ENCODE peak calls at places on chromosomes 5 and 9, in four cellular contexts. Y is retinal pigment epithelial cell, S is neural crest cell, R is GM12878. O is an unnamed sample.

GRCh38 chr5:115480245-115480644 is 64.3 kb downstream of the FEM1C start:
- DNase-seq in Y (no peak), S (no peak), R (no peak), O (no peak)

GRCh38 chr5:146656638-146657037 is 140.6 kb upstream of the GPR151 start:
- DNase-seq in Y (no peak), S (no peak), R (no peak), O (no peak)

GRCh38 chr5:158720316-158720715 is 379.4 kb downstream of the EBF1 start:
- DNase-seq in Y (no peak), S (no peak), R (no peak), O (no peak)

GRCh38 chr9:115172105-115172504 is 54.1 kb upstream of the TNC start:
- DNase-seq in Y (no peak), S (no peak), R (no peak), O (no peak)

GRCh38 chr5:76782444-76782843 is 36.4 kb upstream of the F2RL1 start:
- DNase-seq in Y (no peak), S (no peak), R (no peak), O (no peak)

GRCh38 chr5:75016896-75017295 is 35.5 kb downstream of the GCNT4 start:
- DNase-seq in Y (no peak), S (no peak), R (no peak), O (peak; percentile 14)

GRCh38 chr9:2493106-2493505 is 128.5 kb upstream of the VLDLR start:
- DNase-seq in Y (no peak), S (no peak), R (no peak), O (no peak)

GRCh38 chr5:81161012-81161601 is 72.0 kb upstream of the CKMT2 start:
- DNase-seq in Y (no peak), S (no peak), R (peak; percentile 31), O (no peak)

GRCh38 chr5:38734353-38734752 is 111.5 kb upstream of the OSMR start:
- DNase-seq in Y (no peak), S (no peak), R (no peak), O (no peak)

GRCh38 chr9:90523953-90524352 is 118.7 kb downstream of the DIRAS2 start:
- DNase-seq in Y (no peak), S (no peak), R (no peak), O (no peak)

GRCh38 chr9:95880011-95880690 is 4.7 kb downstream of the ERCC6L2 start:
- DNase-seq in Y (no peak), S (no peak), R (no peak), O (no peak)

GRCh38 chr9:122203995-122204394 is 24.8 kb downstream of the LHX6 start:
- DNase-seq in Y (no peak), S (no peak), R (no peak), O (no peak)

GRCh38 chr9:119556129-119556875 is 187.1 kb upstream of the BRINP1 start:
- DNase-seq in Y (peak; percentile 17), S (peak; percentile 83), R (no peak), O (peak; percentile 10)

GRCh38 chr5:67240846-67241245 is 44.2 kb upstream of the CD180 start:
- DNase-seq in Y (no peak), S (no peak), R (no peak), O (no peak)

GRCh38 chr5:55897905-55898304 is 46.7 kb downstream of the IL31RA start:
- DNase-seq in Y (no peak), S (no peak), R (no peak), O (peak; percentile 94)

GRCh38 chr5:140113180-140113698 is 670 bp upstream of the PURA start:
- DNase-seq in Y (no peak), S (peak; percentile 16), R (no peak), O (no peak)

GRCh38 chr5:62315376-62316049 is 9.5 kb downstream of the KIF2A start:
- DNase-seq in Y (no peak), S (no peak), R (no peak), O (no peak)

GRCh38 chr5:141692919-141693848 is 11.2 kb upstream of the ARAP3 start:
- DNase-seq in Y (no peak), S (no peak), R (no peak), O (no peak)

GRCh38 chr5:181241393-181241975 is 2.2 kb downstream of the RACK1 start:
- DNase-seq in Y (no peak), S (no peak), R (no peak), O (peak; percentile 58)

GRCh38 chr9:121201045-121201737 is 478 bp downstream of the RAB14 start:
- DNase-seq in Y (no peak), S (peak; percentile 19), R (no peak), O (no peak)

GRCh38 chr9:136925414-136926153 is 19.0 kb downstream of the FBXW5 start:
- DNase-seq in Y (no peak), S (no peak), R (no peak), O (no peak)

GRCh38 chr9:129402931-129403742 is 217.8 kb downstream of the C9orf50 start:
- DNase-seq in Y (no peak), S (no peak), R (no peak), O (no peak)

GRCh38 chr5:104904561-104904960 is 1342.0 kb upstream of the NUDT12 start:
- DNase-seq in Y (no peak), S (no peak), R (no peak), O (no peak)

GRCh38 chr9:101486693-101487442 is 46.8 kb upstream of the RNF20 start:
- DNase-seq in Y (no peak), S (peak; percentile 54), R (no peak), O (no peak)

GRCh38 chr5:35884125-35884788 is 27.6 kb downstream of the IL7R start:
- DNase-seq in Y (no peak), S (no peak), R (no peak), O (peak; percentile 87)

GRCh38 chr5:139746691-139747582 is 48.7 kb upstream of the PSD2 start:
- DNase-seq in Y (no peak), S (no peak), R (peak; percentile 66), O (no peak)

GRCh38 chr9:136373300-136374182 is at the start of gene CARD9:
- DNase-seq in Y (no peak), S (no peak), R (no peak), O (no peak)

GRCh38 chr5:39138892-39139291 is 64.7 kb upstream of the RICTOR start:
- DNase-seq in Y (peak; percentile 59), S (no peak), R (no peak), O (peak; percentile 59)

GRCh38 chr5:39578887-39579497 is 154.2 kb upstream of the DAB2 start:
- DNase-seq in Y (no peak), S (no peak), R (no peak), O (no peak)

GRCh38 chr9:98880311-98881015 is 63.2 kb upstream of the COL15A1 start:
- DNase-seq in Y (no peak), S (no peak), R (no peak), O (no peak)

GRCh38 chr5:32690153-32690552 is 21.0 kb upstream of the NPR3 start:
- DNase-seq in Y (no peak), S (no peak), R (no peak), O (no peak)

GRCh38 chr5:55320571-55320970 is 12.8 kb downstream of the MTREX start:
- DNase-seq in Y (no peak), S (no peak), R (no peak), O (no peak)

GRCh38 chr9:124450241-124450924 is at the start of gene ADGRD2:
- DNase-seq in Y (no peak), S (peak; percentile 47), R (no peak), O (no peak)

GRCh38 chr5:72325566-72326297 is 5.6 kb downstream of the PTCD2 start:
- DNase-seq in Y (no peak), S (no peak), R (no peak), O (peak; percentile 11)

GRCh38 chr9:90795879-90796317 is 5.7 kb upstream of the SYK start:
- DNase-seq in Y (no peak), S (no peak), R (no peak), O (no peak)

GRCh38 chr5:72160959-72161358 is 53.7 kb downstream of the MAP1B start:
- DNase-seq in Y (no peak), S (no peak), R (no peak), O (no peak)

GRCh38 chr9:15942806-15943424 is 390.1 kb downstream of the CCDC171 start:
- DNase-seq in Y (no peak), S (no peak), R (no peak), O (no peak)
- TF ChIP-seq CTCF in Y (no peak), S (no peak), R (no peak), O (no peak)

DNA sequence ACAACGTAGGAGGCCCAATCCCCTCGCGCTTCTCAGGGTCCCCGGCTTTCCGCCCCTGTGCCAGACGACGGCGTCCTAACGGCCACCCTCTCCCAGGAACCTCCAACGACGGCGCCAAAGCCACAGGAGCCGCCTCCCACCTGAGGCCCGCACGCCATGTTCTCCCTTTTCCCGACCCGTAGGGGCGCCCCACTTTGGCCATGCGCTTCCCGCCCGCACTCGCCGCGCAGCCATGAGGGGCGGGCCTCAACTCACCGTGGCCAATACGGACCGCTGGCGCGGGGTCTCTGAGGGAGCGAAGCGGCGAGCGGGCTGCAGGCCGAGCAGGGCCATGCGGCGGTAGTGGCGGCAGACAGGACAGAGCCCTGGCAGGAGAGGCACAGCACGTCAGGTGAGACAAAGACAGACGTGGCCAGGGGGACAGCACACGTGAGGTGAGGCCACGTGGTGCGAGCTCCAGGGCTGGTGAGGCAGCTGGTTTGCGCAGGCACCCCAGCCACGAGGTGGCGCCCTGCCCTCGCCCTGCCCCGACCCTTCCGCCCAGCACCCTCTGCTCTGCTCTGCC is 1005.5 kb upstream of the PTPRD start:
- DNase-seq in Y (no peak), S (no peak), R (no peak), O (no peak)
- TF ChIP-seq CTCF in Y (no peak), S (no peak), R (no peak), O (no peak)

GRCh38 chr5:151095341-151096000 is 14.6 kb upstream of the TNIP1 start:
- DNase-seq in Y (no peak), S (no peak), R (no peak), O (no peak)

GRCh38 chr5:151094861-151095260 is 14.0 kb upstream of the TNIP1 start:
- DNase-seq in Y (no peak), S (no peak), R (no peak), O (no peak)

GRCh38 chr5:151094054-151094858 is 13.4 kb upstream of the TNIP1 start:
- DNase-seq in Y (no peak), S (no peak), R (no peak), O (no peak)

GRCh38 chr5:151092750-151093149 is 11.9 kb upstream of the TNIP1 start:
- DNase-seq in Y (no peak), S (no peak), R (no peak), O (peak; percentile 62)

DNA sequence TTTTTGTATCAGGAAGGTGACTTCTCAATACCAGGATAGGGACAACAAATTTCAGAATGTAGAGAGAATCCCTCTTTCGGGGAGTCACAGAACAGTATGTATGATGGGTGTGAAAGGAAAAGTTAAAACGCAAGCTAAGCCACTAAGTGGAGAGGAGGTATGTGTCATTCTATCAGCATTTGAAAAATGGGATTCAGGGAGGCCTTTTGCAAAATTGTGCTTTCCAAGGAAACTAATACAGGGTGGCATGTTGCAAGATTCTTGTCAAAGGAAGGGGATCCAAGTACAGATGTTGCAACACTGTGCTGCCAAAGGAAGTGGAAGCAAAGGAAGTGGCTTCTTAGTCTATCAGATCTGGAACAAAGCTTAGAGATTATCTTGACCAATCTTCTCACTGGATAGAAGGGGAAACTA is 12.6 kb upstream of the TNIP1 start:
- DNase-seq in Y (peak; percentile 57), S (no peak), R (no peak), O (peak; percentile 92)
- TF ChIP-seq CTCF in Y (no peak), S (no peak), R (no peak), O (peak; percentile 36)

DNA sequence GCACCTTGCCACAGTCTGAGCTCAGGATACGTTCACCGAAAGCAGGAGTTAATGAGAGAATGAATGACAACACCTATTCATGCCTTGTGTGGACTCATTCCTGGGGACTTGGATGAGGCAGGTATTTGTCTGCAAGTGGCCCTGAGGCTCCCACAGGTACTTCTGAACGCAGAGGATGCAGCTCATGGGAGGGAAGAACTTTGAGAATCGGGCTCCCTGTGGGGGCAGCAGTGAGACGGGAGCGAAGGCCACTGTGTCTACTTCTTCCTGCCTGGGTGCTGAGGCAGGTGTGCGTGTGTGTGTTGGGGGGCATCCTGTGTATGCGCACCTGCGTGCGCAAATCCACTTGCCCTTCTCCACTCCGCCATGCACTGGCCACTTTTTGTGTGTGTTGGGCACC is 42.2 kb downstream of the PTPN3 start:
- DNase-seq in Y (no peak), S (no peak), R (no peak), O (no peak)
- TF ChIP-seq CTCF in Y (no peak), S (no peak), R (peak; percentile 11), O (no peak)

O was measured in AG09309.